ENCODE peak calls at places on chromosomes 7 and 10, in five cellular contexts. One of them, this sample, is unnamed.

GRCh38 chr10:13672505-13672904 is 85.7 kb downstream of the PRPF18 start:
- DNase-seq in H9: no peak
- DNase-seq in neuronal stem cell: no peak
- DNase-seq in H1: no peak
- DNase-seq in IMR-90: no peak
- DNase-seq in this sample: no peak

GRCh38 chr7:71133232-71133622 is 1.3 kb downstream of the GALNT17 start:
- DNase-seq in IMR-90: no peak
- DNase-seq in H9: no peak
- DNase-seq in H1: no peak
- DNase-seq in neuronal stem cell: no peak
- DNase-seq in this sample: no peak

GRCh38 chr10:68333452-68333851 is 724 bp upstream of the PBLD start:
- DNase-seq in neuronal stem cell: no peak
- DNase-seq in IMR-90: no peak
- DNase-seq in H9: no peak
- DNase-seq in H1: no peak
- DNase-seq in this sample: peak; percentile 25

GRCh38 chr10:132984008-132984295 is 41.6 kb upstream of the CFAP46 start:
- DNase-seq in H1: no peak
- DNase-seq in IMR-90: no peak
- DNase-seq in neuronal stem cell: no peak
- DNase-seq in H9: no peak
- DNase-seq in this sample: no peak

GRCh38 chr10:91296471-91296870 is 76.0 kb downstream of the PCGF5 start:
- DNase-seq in H9: no peak
- DNase-seq in IMR-90: no peak
- DNase-seq in H1: no peak
- DNase-seq in neuronal stem cell: no peak
- DNase-seq in this sample: no peak

GRCh38 chr10:132482090-132482489 is 55.5 kb upstream of the INPP5A start:
- DNase-seq in neuronal stem cell: no peak
- DNase-seq in H9: no peak
- DNase-seq in IMR-90: peak; percentile 91
- DNase-seq in H1: no peak
- DNase-seq in this sample: peak; percentile 31

GRCh38 chr7:74023786-74024185 is 4.2 kb upstream of the ELN start:
- DNase-seq in neuronal stem cell: no peak
- DNase-seq in H9: no peak
- DNase-seq in IMR-90: no peak
- DNase-seq in H1: no peak
- DNase-seq in this sample: no peak

GRCh38 chr10:21242915-21243314 is 282.6 kb downstream of the SKIDA1 start:
- DNase-seq in neuronal stem cell: no peak
- DNase-seq in H9: no peak
- DNase-seq in H1: no peak
- DNase-seq in IMR-90: no peak
- DNase-seq in this sample: no peak

GRCh38 chr7:28178537-28178936 is 2.1 kb downstream of the JAZF1 start:
- DNase-seq in H1: no peak
- DNase-seq in neuronal stem cell: no peak
- DNase-seq in IMR-90: no peak
- DNase-seq in H9: no peak
- DNase-seq in this sample: no peak

DNA sequence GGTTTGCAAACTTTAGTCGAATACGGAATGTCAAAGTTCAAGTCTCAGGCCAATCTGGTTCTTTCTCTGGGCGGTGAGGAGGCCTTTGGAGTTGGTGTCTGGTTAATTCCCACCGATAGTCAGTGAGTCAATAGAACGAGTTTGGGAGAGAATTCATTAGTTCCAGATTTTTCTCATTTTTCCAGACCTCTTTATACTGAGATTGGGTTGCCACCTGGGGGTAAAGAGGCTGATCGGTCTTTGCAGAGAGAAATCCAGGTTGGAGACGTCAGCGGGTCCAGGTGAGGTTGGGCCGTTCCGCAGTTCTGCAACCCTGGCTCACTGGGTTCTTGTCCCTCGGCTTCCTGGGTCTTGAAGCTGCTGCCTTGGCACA is 1.3 kb downstream of the CUX1 start:
- DNase-seq in IMR-90: no peak
- DNase-seq in neuronal stem cell: no peak
- DNase-seq in H1: no peak
- DNase-seq in H9: no peak
- DNase-seq in this sample: no peak
- H4K91ac ChIP-seq in IMR-90: no peak overlapping the region
- H4K91ac ChIP-seq in neuronal stem cell: no peak overlapping the region
- H4K91ac ChIP-seq in H1: no peak overlapping the region
- H4K91ac ChIP-seq in H9: no peak overlapping the region
- H4K91ac ChIP-seq in this sample: no peak overlapping the region

GRCh38 chr7:124035706-124036105 is 2.8 kb upstream of the TMEM229A start:
- DNase-seq in H9: no peak
- DNase-seq in H1: no peak
- DNase-seq in IMR-90: no peak
- DNase-seq in neuronal stem cell: no peak
- DNase-seq in this sample: no peak

GRCh38 chr7:124032369-124033092 is at the start of gene TMEM229A:
- DNase-seq in H1: peak; percentile 44
- DNase-seq in H9: peak; percentile 81
- DNase-seq in neuronal stem cell: peak; percentile 57
- DNase-seq in IMR-90: peak; percentile 28
- DNase-seq in this sample: peak; percentile 75

GRCh38 chr7:124034754-124035100 is 1.9 kb upstream of the TMEM229A start:
- DNase-seq in H1: no peak
- DNase-seq in neuronal stem cell: no peak
- DNase-seq in H9: no peak
- DNase-seq in IMR-90: no peak
- DNase-seq in this sample: no peak

GRCh38 chr7:124033093-124033806 is 383 bp upstream of the TMEM229A start:
- DNase-seq in neuronal stem cell: peak; percentile 48
- DNase-seq in IMR-90: no peak
- DNase-seq in H9: peak; percentile 61
- DNase-seq in H1: no peak
- DNase-seq in this sample: peak; percentile 15

GRCh38 chr7:124033807-124034753 is 1.2 kb upstream of the TMEM229A start:
- DNase-seq in neuronal stem cell: no peak
- DNase-seq in IMR-90: no peak
- DNase-seq in H9: no peak
- DNase-seq in H1: no peak
- DNase-seq in this sample: no peak
- H2BK15ac ChIP-seq in neuronal stem cell: peak overlapping the region; percentile 26
- H2BK15ac ChIP-seq in IMR-90: no peak overlapping the region
- H2BK15ac ChIP-seq in H9: no peak overlapping the region
- H2BK15ac ChIP-seq in H1: no peak overlapping the region
- H2BK15ac ChIP-seq in this sample: no peak overlapping the region

DNA sequence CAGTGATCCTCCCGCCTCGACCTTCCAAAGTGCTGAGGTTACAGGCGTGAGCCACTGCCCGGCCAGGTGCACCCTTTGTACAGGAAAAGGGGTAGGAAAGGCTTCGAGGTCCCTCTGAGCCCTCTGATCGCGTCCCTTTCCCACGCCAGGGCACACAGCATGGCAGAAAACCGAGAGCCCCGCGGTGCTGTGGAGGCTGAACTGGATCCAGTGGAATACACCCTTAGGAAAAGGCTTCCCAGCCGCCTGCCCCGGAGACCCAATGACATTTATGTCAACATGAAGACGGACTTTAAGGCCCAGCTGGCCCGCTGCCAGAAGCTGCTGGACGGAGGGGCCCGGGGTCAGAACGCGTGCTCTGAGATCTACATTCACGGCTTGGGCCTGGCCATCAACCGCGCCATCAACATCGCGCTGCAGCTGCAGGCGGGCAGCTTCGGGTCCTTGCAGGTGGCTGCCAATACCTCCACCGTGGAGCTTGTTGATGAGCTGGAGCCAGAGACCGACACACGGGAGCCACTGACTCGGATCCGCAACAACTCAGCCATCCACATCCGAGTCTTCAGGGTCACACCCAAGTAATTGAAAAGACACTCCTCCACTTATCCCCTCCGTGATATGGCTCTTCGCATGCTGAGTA is 871 bp downstream of the POP7 start:
- DNase-seq in IMR-90: no peak
- DNase-seq in H9: peak; percentile 41
- DNase-seq in H1: no peak
- DNase-seq in neuronal stem cell: no peak
- DNase-seq in this sample: no peak
- H4K91ac ChIP-seq in IMR-90: no peak overlapping the region
- H4K91ac ChIP-seq in H9: no peak overlapping the region
- H4K91ac ChIP-seq in H1: peak overlapping the region; percentile 44
- H4K91ac ChIP-seq in neuronal stem cell: peak overlapping the region; percentile 30
- H4K91ac ChIP-seq in this sample: no peak overlapping the region

GRCh38 chr10:123523833-123524232 is 142.3 kb upstream of the GPR26 start:
- DNase-seq in IMR-90: no peak
- DNase-seq in H9: no peak
- DNase-seq in neuronal stem cell: no peak
- DNase-seq in H1: no peak
- DNase-seq in this sample: no peak
- H2BK15ac ChIP-seq in IMR-90: no peak overlapping the region
- H2BK15ac ChIP-seq in H9: no peak overlapping the region
- H2BK15ac ChIP-seq in neuronal stem cell: no peak overlapping the region
- H2BK15ac ChIP-seq in H1: no peak overlapping the region
- H2BK15ac ChIP-seq in this sample: no peak overlapping the region

GRCh38 chr10:71265618-71266146 is 53.3 kb downstream of the UNC5B start:
- DNase-seq in IMR-90: no peak
- DNase-seq in neuronal stem cell: no peak
- DNase-seq in H1: no peak
- DNase-seq in H9: no peak
- DNase-seq in this sample: no peak

GRCh38 chr10:71262817-71263216 is 50.4 kb downstream of the UNC5B start:
- DNase-seq in H1: no peak
- DNase-seq in H9: no peak
- DNase-seq in IMR-90: no peak
- DNase-seq in neuronal stem cell: no peak
- DNase-seq in this sample: no peak

GRCh38 chr10:71263376-71263775 is 51.0 kb downstream of the UNC5B start:
- DNase-seq in H1: no peak
- DNase-seq in IMR-90: no peak
- DNase-seq in neuronal stem cell: no peak
- DNase-seq in H9: no peak
- DNase-seq in this sample: no peak

GRCh38 chr10:71265201-71265575 is 52.8 kb downstream of the UNC5B start:
- DNase-seq in H9: no peak
- DNase-seq in H1: no peak
- DNase-seq in neuronal stem cell: no peak
- DNase-seq in IMR-90: no peak
- DNase-seq in this sample: no peak

DNA sequence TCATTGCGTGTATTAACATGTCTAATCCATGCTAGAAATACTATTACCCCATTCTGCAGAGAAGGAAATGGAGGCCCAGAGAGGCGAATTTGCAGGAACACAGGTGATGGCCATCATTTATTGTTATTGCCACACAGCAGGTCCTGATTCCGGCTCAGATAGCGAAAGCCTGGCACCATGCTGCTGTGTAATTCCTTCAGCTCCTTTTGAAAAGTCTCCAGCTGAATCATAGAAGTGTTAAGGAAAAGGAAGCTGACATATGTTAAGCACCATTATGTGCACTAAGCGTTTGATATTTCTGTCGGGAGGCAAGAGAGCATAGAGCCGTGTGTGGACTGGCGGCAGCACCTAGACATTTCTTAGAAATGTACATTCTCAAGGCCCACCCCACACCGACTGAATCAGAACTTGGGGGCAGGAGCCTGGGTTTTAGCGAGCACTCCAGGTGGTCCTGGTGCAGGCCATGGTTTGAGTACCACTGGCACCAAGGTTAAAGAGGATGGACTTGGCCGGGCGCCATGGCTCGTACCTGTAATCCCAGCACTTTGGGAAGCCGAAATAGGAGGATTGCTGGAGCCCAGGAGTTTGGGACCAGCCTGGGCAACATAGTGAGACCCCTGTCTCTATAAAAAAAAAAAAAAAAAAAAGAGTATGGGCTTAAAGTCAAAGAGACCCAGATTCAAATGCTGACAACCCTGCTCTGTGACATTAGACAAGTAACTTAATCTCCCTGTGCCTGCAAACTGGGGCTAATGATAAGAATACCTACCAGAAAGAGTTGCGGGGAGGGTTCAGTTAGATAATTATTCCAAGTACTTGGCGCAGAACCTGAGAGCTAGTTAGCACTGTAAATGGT is 52.2 kb downstream of the UNC5B start:
- DNase-seq in H9: no peak
- DNase-seq in H1: no peak
- DNase-seq in IMR-90: peak; percentile 19
- DNase-seq in neuronal stem cell: no peak
- DNase-seq in this sample: no peak
- H4K91ac ChIP-seq in H9: no peak overlapping the region
- H4K91ac ChIP-seq in H1: no peak overlapping the region
- H4K91ac ChIP-seq in IMR-90: peak overlapping the region; percentile 90
- H4K91ac ChIP-seq in neuronal stem cell: no peak overlapping the region
- H4K91ac ChIP-seq in this sample: no peak overlapping the region

DNA sequence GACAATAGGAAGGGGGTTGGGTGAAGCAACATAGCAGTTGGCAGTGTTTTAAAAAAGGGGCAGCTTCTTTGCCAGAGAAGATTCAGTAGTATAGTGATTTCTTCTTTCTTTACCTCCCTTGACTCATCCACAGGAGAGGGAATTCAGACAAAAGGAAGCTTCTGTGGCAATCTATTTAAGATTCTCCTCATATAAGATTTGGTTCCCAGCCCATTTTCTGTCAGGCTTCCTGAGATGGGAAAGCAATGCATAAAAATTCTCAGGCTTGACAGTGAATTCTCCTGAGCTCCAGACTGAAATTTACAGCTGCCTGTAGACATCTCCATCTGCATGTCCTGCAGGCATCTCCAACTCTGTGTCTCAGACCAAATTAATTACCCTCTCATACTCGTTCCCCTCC is 72.9 kb downstream of the TSPAN12 start:
- DNase-seq in H1: no peak
- DNase-seq in H9: no peak
- DNase-seq in neuronal stem cell: no peak
- DNase-seq in IMR-90: no peak
- DNase-seq in this sample: no peak
- H2BK15ac ChIP-seq in H1: no peak overlapping the region
- H2BK15ac ChIP-seq in H9: no peak overlapping the region
- H2BK15ac ChIP-seq in neuronal stem cell: no peak overlapping the region
- H2BK15ac ChIP-seq in IMR-90: no peak overlapping the region
- H2BK15ac ChIP-seq in this sample: no peak overlapping the region

GRCh38 chr10:6222755-6223154 is 20.0 kb downstream of the PFKFB3 start:
- DNase-seq in H1: no peak
- DNase-seq in IMR-90: no peak
- DNase-seq in neuronal stem cell: no peak
- DNase-seq in H9: no peak
- DNase-seq in this sample: no peak
- H4K91ac ChIP-seq in H1: no peak overlapping the region
- H4K91ac ChIP-seq in IMR-90: peak overlapping the region; percentile 82
- H4K91ac ChIP-seq in neuronal stem cell: no peak overlapping the region
- H4K91ac ChIP-seq in H9: no peak overlapping the region
- H4K91ac ChIP-seq in this sample: peak overlapping the region; percentile 91

DNA sequence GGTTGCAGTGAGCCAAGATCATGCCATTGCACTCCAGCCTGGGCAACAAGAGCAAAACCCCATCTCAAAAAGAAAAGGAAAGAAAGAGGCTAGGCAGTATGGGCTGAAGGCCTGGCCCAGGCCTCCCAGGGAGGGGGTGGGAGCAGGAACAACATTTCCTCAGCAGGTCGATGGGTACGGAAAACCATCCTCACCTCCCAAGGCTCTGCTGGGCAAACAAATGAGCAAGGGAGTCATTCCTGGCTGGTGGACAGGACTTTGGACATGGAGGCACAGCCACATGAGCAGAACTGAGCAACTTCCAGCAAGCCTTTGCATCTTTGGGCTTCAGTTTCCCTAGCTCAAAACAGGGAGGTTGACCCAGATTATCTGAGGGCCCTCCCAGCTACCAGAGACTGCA is 13.0 kb downstream of the OGDHL start:
- DNase-seq in H1: no peak
- DNase-seq in IMR-90: no peak
- DNase-seq in neuronal stem cell: no peak
- DNase-seq in H9: no peak
- DNase-seq in this sample: no peak
- H2BK15ac ChIP-seq in H1: no peak overlapping the region
- H2BK15ac ChIP-seq in IMR-90: no peak overlapping the region
- H2BK15ac ChIP-seq in neuronal stem cell: no peak overlapping the region
- H2BK15ac ChIP-seq in H9: no peak overlapping the region
- H2BK15ac ChIP-seq in this sample: no peak overlapping the region

This sample was measured in mesenchymal stem cell.